ENCODE peak calls at places on chromosomes 2 and 18, in four cellular contexts. T is mesendoderm, K is H9, I is H1. V is an unnamed sample.

GRCh38 chr2:69915050-69915945 is at the start of gene MXD1:
- DNase-seq in T (no peak), K (peak; percentile 38), I (no peak), V (no peak)

GRCh38 chr2:126359494-126359893 is 296.5 kb upstream of the GYPC start:
- DNase-seq in T (peak; percentile 49), K (no peak), I (no peak), V (peak; percentile 4)

GRCh38 chr2:231069379-231070054 is 12.8 kb downstream of the PSMD1 start:
- DNase-seq in T (no peak), K (no peak), I (no peak), V (peak; percentile 81)

GRCh38 chr2:68420254-68420910 is 46.7 kb downstream of the FBXO48 start:
- DNase-seq in T (peak; percentile 62), K (no peak), I (no peak), V (peak; percentile 47)

GRCh38 chr2:85133751-85134254 is 611 bp downstream of the TCF7L1 start:
- DNase-seq in T (peak; percentile 66), K (no peak), I (no peak), V (peak; percentile 46)

GRCh38 chr2:239264838-239265651 is 135.8 kb downstream of the HDAC4 start:
- DNase-seq in T (peak; percentile 61), K (no peak), I (no peak), V (peak; percentile 61)

GRCh38 chr18:45012286-45012685 is 331.6 kb downstream of the SETBP1 start:
- DNase-seq in T (peak; percentile 22), K (no peak), I (no peak), V (no peak)

GRCh38 chr2:152335016-152335850 is at the start of gene FMNL2:
- DNase-seq in T (peak; percentile 96), K (peak; percentile 94), I (peak; percentile 57), V (peak; percentile 65)

GRCh38 chr2:179860255-179861026 is 971 bp downstream of the ZNF385B start:
- DNase-seq in T (peak; percentile 18), K (peak; percentile 47), I (no peak), V (no peak)

GRCh38 chr2:131077182-131077846 is 15.9 kb downstream of the FAM168B start:
- DNase-seq in T (no peak), K (no peak), I (no peak), V (no peak)

GRCh38 chr2:143429932-143430331 is 300.7 kb downstream of the ARHGAP15 start:
- DNase-seq in T (no peak), K (no peak), I (no peak), V (no peak)

GRCh38 chr18:67433971-67434370 is 82.5 kb downstream of the DSEL start:
- DNase-seq in T (no peak), K (no peak), I (no peak), V (no peak)

GRCh38 chr2:3078684-3079083 is 298.9 kb downstream of the EIPR1 start:
- DNase-seq in T (peak; percentile 85), K (no peak), I (no peak), V (no peak)

GRCh38 chr2:40680547-40680946 is 228.7 kb upstream of the SLC8A1 start:
- DNase-seq in T (no peak), K (no peak), I (no peak), V (peak; percentile 19)

GRCh38 chr18:44789704-44790103 is 109.0 kb downstream of the SETBP1 start:
- DNase-seq in T (no peak), K (no peak), I (no peak), V (no peak)

GRCh38 chr2:232610081-232610480 is 23.3 kb upstream of the EFHD1 start:
- DNase-seq in T (no peak), K (no peak), I (no peak), V (no peak)

GRCh38 chr2:46612675-46613074 is 133.3 kb downstream of the TMEM247 start:
- DNase-seq in T (no peak), K (no peak), I (no peak), V (no peak)
- H4K5ac ChIP-seq in T (no peak overlapping the region), K (no peak overlapping the region), I (no peak overlapping the region), V (no peak overlapping the region)

GRCh38 chr2:39531220-39531777 is 94.2 kb upstream of the MAP4K3 start:
- DNase-seq in T (no peak), K (no peak), I (no peak), V (no peak)
- H2AK5ac ChIP-seq in T (no peak overlapping the region), K (no peak overlapping the region), I (no peak overlapping the region), V (peak overlapping the region; percentile 86)

GRCh38 chr2:109124982-109125594 is 3.9 kb upstream of the SH3RF3 start:
- DNase-seq in T (peak; percentile 34), K (no peak), I (no peak), V (no peak)
- H4K5ac ChIP-seq in T (no peak overlapping the region), K (no peak overlapping the region), I (no peak overlapping the region), V (no peak overlapping the region)

GRCh38 chr2:202035089-202035940 is 1.7 kb downstream of the FZD7 start:
- DNase-seq in T (peak; percentile 82), K (peak; percentile 54), I (no peak), V (peak; percentile 87)
- H2AK5ac ChIP-seq in T (no peak overlapping the region), K (no peak overlapping the region), I (no peak overlapping the region), V (peak overlapping the region; percentile 91)

DNA sequence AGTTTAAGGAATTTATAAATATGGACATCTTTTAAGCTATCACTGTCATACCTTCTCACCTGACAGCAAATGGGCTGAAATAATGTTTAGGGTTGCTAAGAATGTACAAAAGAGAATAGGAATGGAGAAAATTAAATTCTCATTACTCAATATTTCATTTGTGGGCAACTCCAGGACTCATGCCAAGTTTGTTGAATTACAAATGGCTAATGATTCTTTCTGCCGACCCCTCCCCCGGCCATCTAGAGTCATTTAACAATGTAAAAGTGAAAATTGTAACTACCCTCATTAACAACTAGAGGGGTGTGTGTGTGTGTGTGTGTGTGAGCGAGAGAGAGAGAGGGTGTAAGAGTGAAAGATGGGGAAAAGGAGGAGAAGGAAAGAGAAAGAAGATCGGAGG is 708.5 kb upstream of the FAM98A start:
- DNase-seq in T (no peak), K (no peak), I (no peak), V (no peak)
- H4K5ac ChIP-seq in T (no peak overlapping the region), K (no peak overlapping the region), I (no peak overlapping the region), V (no peak overlapping the region)

V was measured in IMR-90.